ENCODE peak calls at places on chromosomes 2 and 18, in eight cellular contexts. One of them, this sample, is unnamed.

GRCh38 chr18:46439037-46439436 is 218.0 kb downstream of the LOXHD1 start:
- DNase-seq in dermis blood vessel endothelial cell: no peak
- DNase-seq in right cardiac atrium: no peak
- DNase-seq in lung: no peak
- DNase-seq in RWPE1: no peak
- DNase-seq in cardiac fibroblast: no peak
- DNase-seq in SHP77 treated with DMSO at 0.1 percent for 48 hours: no peak
- DNase-seq in T-helper 2 cell: no peak
- DNase-seq in this sample: no peak

GRCh38 chr2:3450385-3451031 is 68.8 kb downstream of the ADI1 start:
- DNase-seq in lung: no peak
- DNase-seq in RWPE1: no peak
- DNase-seq in right cardiac atrium: no peak
- DNase-seq in cardiac fibroblast: no peak
- DNase-seq in SHP77 treated with DMSO at 0.1 percent for 48 hours: no peak
- DNase-seq in dermis blood vessel endothelial cell: no peak
- DNase-seq in T-helper 2 cell: no peak
- DNase-seq in this sample: no peak

GRCh38 chr2:86808315-86809161 is 17.8 kb upstream of the CD8A start:
- DNase-seq in right cardiac atrium: peak
- DNase-seq in cardiac fibroblast: peak
- DNase-seq in RWPE1: peak
- DNase-seq in dermis blood vessel endothelial cell: peak
- DNase-seq in SHP77 treated with DMSO at 0.1 percent for 48 hours: peak
- DNase-seq in lung: peak
- DNase-seq in T-helper 2 cell: peak
- DNase-seq in this sample: peak

GRCh38 chr2:41998789-41999470 is 48.9 kb upstream of the PKDCC start:
- DNase-seq in RWPE1: no peak
- DNase-seq in T-helper 2 cell: no peak
- DNase-seq in cardiac fibroblast: peak
- DNase-seq in SHP77 treated with DMSO at 0.1 percent for 48 hours: no peak
- DNase-seq in dermis blood vessel endothelial cell: no peak
- DNase-seq in right cardiac atrium: peak
- DNase-seq in lung: no peak
- DNase-seq in this sample: peak

GRCh38 chr2:34204560-34204959 is 605.5 kb upstream of the FAM98A start:
- DNase-seq in T-helper 2 cell: no peak
- DNase-seq in RWPE1: no peak
- DNase-seq in dermis blood vessel endothelial cell: no peak
- DNase-seq in SHP77 treated with DMSO at 0.1 percent for 48 hours: no peak
- DNase-seq in cardiac fibroblast: no peak
- DNase-seq in right cardiac atrium: no peak
- DNase-seq in lung: no peak
- DNase-seq in this sample: no peak

GRCh38 chr2:178241852-178242551 is 47.7 kb downstream of the OSBPL6 start:
- DNase-seq in cardiac fibroblast: peak
- DNase-seq in T-helper 2 cell: no peak
- DNase-seq in lung: peak
- DNase-seq in SHP77 treated with DMSO at 0.1 percent for 48 hours: peak
- DNase-seq in RWPE1: peak
- DNase-seq in right cardiac atrium: peak
- DNase-seq in dermis blood vessel endothelial cell: peak
- DNase-seq in this sample: peak

GRCh38 chr2:112147382-112147781 is 9.2 kb downstream of the FBLN7 start:
- DNase-seq in cardiac fibroblast: peak
- DNase-seq in lung: no peak
- DNase-seq in SHP77 treated with DMSO at 0.1 percent for 48 hours: no peak
- DNase-seq in RWPE1: no peak
- DNase-seq in T-helper 2 cell: no peak
- DNase-seq in dermis blood vessel endothelial cell: no peak
- DNase-seq in right cardiac atrium: peak
- DNase-seq in this sample: no peak

GRCh38 chr18:46916551-46917107 is 678 bp downstream of the PIAS2 start:
- DNase-seq in right cardiac atrium: no peak
- DNase-seq in SHP77 treated with DMSO at 0.1 percent for 48 hours: no peak
- DNase-seq in cardiac fibroblast: peak
- DNase-seq in RWPE1: peak
- DNase-seq in T-helper 2 cell: no peak
- DNase-seq in dermis blood vessel endothelial cell: peak
- DNase-seq in lung: no peak
- DNase-seq in this sample: no peak

GRCh38 chr2:47041891-47042684 is 113.0 kb downstream of the STPG4 start:
- DNase-seq in SHP77 treated with DMSO at 0.1 percent for 48 hours: no peak
- DNase-seq in cardiac fibroblast: no peak
- DNase-seq in dermis blood vessel endothelial cell: no peak
- DNase-seq in right cardiac atrium: peak
- DNase-seq in lung: no peak
- DNase-seq in T-helper 2 cell: no peak
- DNase-seq in RWPE1: no peak
- DNase-seq in this sample: no peak

GRCh38 chr18:59357928-59358327 is 1.1 kb downstream of the LMAN1 start:
- DNase-seq in right cardiac atrium: no peak
- DNase-seq in RWPE1: peak
- DNase-seq in T-helper 2 cell: no peak
- DNase-seq in cardiac fibroblast: peak
- DNase-seq in lung: no peak
- DNase-seq in dermis blood vessel endothelial cell: peak
- DNase-seq in SHP77 treated with DMSO at 0.1 percent for 48 hours: no peak
- DNase-seq in this sample: no peak

GRCh38 chr2:53202063-53202462 is 565.5 kb upstream of the CHAC2 start:
- DNase-seq in RWPE1: peak
- DNase-seq in T-helper 2 cell: no peak
- DNase-seq in SHP77 treated with DMSO at 0.1 percent for 48 hours: peak
- DNase-seq in dermis blood vessel endothelial cell: no peak
- DNase-seq in lung: peak
- DNase-seq in cardiac fibroblast: peak
- DNase-seq in right cardiac atrium: no peak
- DNase-seq in this sample: peak

GRCh38 chr2:200469708-200470600 is 39.9 kb downstream of the KCTD18 start:
- DNase-seq in T-helper 2 cell: no peak
- DNase-seq in SHP77 treated with DMSO at 0.1 percent for 48 hours: no peak
- DNase-seq in RWPE1: no peak
- DNase-seq in right cardiac atrium: peak
- DNase-seq in cardiac fibroblast: peak
- DNase-seq in dermis blood vessel endothelial cell: no peak
- DNase-seq in lung: no peak
- DNase-seq in this sample: no peak

GRCh38 chr2:148989882-148990493 is 48.5 kb upstream of the LYPD6B start:
- DNase-seq in lung: peak
- DNase-seq in T-helper 2 cell: no peak
- DNase-seq in RWPE1: peak
- DNase-seq in right cardiac atrium: no peak
- DNase-seq in cardiac fibroblast: peak
- DNase-seq in dermis blood vessel endothelial cell: peak
- DNase-seq in SHP77 treated with DMSO at 0.1 percent for 48 hours: no peak
- DNase-seq in this sample: peak

GRCh38 chr2:128187032-128187654 is 96.1 kb downstream of the UGGT1 start:
- DNase-seq in SHP77 treated with DMSO at 0.1 percent for 48 hours: no peak
- DNase-seq in cardiac fibroblast: peak
- DNase-seq in T-helper 2 cell: no peak
- DNase-seq in right cardiac atrium: peak
- DNase-seq in RWPE1: no peak
- DNase-seq in lung: no peak
- DNase-seq in dermis blood vessel endothelial cell: peak
- DNase-seq in this sample: no peak

GRCh38 chr2:106034325-106034724 is 159.8 kb downstream of the UXS1 start:
- DNase-seq in SHP77 treated with DMSO at 0.1 percent for 48 hours: no peak
- DNase-seq in right cardiac atrium: no peak
- DNase-seq in dermis blood vessel endothelial cell: no peak
- DNase-seq in cardiac fibroblast: no peak
- DNase-seq in T-helper 2 cell: no peak
- DNase-seq in lung: no peak
- DNase-seq in RWPE1: no peak
- DNase-seq in this sample: no peak

GRCh38 chr2:161238559-161239415 is 69.4 kb upstream of the PSMD14 start:
- DNase-seq in dermis blood vessel endothelial cell: peak
- DNase-seq in T-helper 2 cell: peak
- DNase-seq in right cardiac atrium: peak
- DNase-seq in cardiac fibroblast: peak
- DNase-seq in lung: peak
- DNase-seq in SHP77 treated with DMSO at 0.1 percent for 48 hours: no peak
- DNase-seq in RWPE1: peak
- DNase-seq in this sample: no peak

GRCh38 chr2:109285244-109285651 is 156.2 kb downstream of the SH3RF3 start:
- DNase-seq in dermis blood vessel endothelial cell: no peak
- DNase-seq in RWPE1: no peak
- DNase-seq in cardiac fibroblast: peak
- DNase-seq in SHP77 treated with DMSO at 0.1 percent for 48 hours: no peak
- DNase-seq in right cardiac atrium: no peak
- DNase-seq in T-helper 2 cell: no peak
- DNase-seq in lung: no peak
- DNase-seq in this sample: no peak

GRCh38 chr2:112195167-112195766 is 57.1 kb downstream of the FBLN7 start:
- DNase-seq in right cardiac atrium: no peak
- DNase-seq in lung: no peak
- DNase-seq in cardiac fibroblast: no peak
- DNase-seq in SHP77 treated with DMSO at 0.1 percent for 48 hours: no peak
- DNase-seq in RWPE1: no peak
- DNase-seq in T-helper 2 cell: no peak
- DNase-seq in dermis blood vessel endothelial cell: no peak
- DNase-seq in this sample: no peak

GRCh38 chr2:29334723-29335122 is 219.5 kb downstream of the CLIP4 start:
- DNase-seq in SHP77 treated with DMSO at 0.1 percent for 48 hours: no peak
- DNase-seq in dermis blood vessel endothelial cell: no peak
- DNase-seq in cardiac fibroblast: no peak
- DNase-seq in T-helper 2 cell: no peak
- DNase-seq in right cardiac atrium: no peak
- DNase-seq in RWPE1: no peak
- DNase-seq in lung: no peak
- DNase-seq in this sample: no peak

GRCh38 chr2:146982393-146982846 is 862.4 kb upstream of the ACVR2A start:
- DNase-seq in T-helper 2 cell: no peak
- DNase-seq in SHP77 treated with DMSO at 0.1 percent for 48 hours: no peak
- DNase-seq in right cardiac atrium: peak
- DNase-seq in cardiac fibroblast: peak
- DNase-seq in RWPE1: peak
- DNase-seq in dermis blood vessel endothelial cell: no peak
- DNase-seq in lung: peak
- DNase-seq in this sample: no peak

GRCh38 chr18:3297025-3297984 is 35.4 kb downstream of the MYL12B start:
- DNase-seq in T-helper 2 cell: peak
- DNase-seq in right cardiac atrium: peak
- DNase-seq in SHP77 treated with DMSO at 0.1 percent for 48 hours: peak
- DNase-seq in RWPE1: peak
- DNase-seq in lung: peak
- DNase-seq in cardiac fibroblast: peak
- DNase-seq in dermis blood vessel endothelial cell: peak
- DNase-seq in this sample: peak

GRCh38 chr2:33069894-33070651 is 123.3 kb downstream of the LTBP1 start:
- DNase-seq in right cardiac atrium: peak
- DNase-seq in SHP77 treated with DMSO at 0.1 percent for 48 hours: no peak
- DNase-seq in T-helper 2 cell: no peak
- DNase-seq in RWPE1: peak
- DNase-seq in dermis blood vessel endothelial cell: peak
- DNase-seq in cardiac fibroblast: peak
- DNase-seq in lung: no peak
- DNase-seq in this sample: peak

GRCh38 chr2:205775091-205775876 is 93.0 kb downstream of the NRP2 start:
- DNase-seq in T-helper 2 cell: no peak
- DNase-seq in lung: no peak
- DNase-seq in dermis blood vessel endothelial cell: peak
- DNase-seq in right cardiac atrium: no peak
- DNase-seq in cardiac fibroblast: peak
- DNase-seq in RWPE1: peak
- DNase-seq in SHP77 treated with DMSO at 0.1 percent for 48 hours: peak
- DNase-seq in this sample: no peak

GRCh38 chr2:188940171-188940570 is 34.0 kb upstream of the COL3A1 start:
- DNase-seq in cardiac fibroblast: peak
- DNase-seq in right cardiac atrium: no peak
- DNase-seq in dermis blood vessel endothelial cell: peak
- DNase-seq in SHP77 treated with DMSO at 0.1 percent for 48 hours: no peak
- DNase-seq in T-helper 2 cell: no peak
- DNase-seq in lung: no peak
- DNase-seq in RWPE1: no peak
- DNase-seq in this sample: no peak

GRCh38 chr2:39772086-39772811 is 6.8 kb downstream of the THUMPD2 start:
- DNase-seq in T-helper 2 cell: no peak
- DNase-seq in dermis blood vessel endothelial cell: peak
- DNase-seq in lung: no peak
- DNase-seq in right cardiac atrium: no peak
- DNase-seq in RWPE1: peak
- DNase-seq in SHP77 treated with DMSO at 0.1 percent for 48 hours: no peak
- DNase-seq in cardiac fibroblast: peak
- DNase-seq in this sample: peak

GRCh38 chr2:227818569-227819397 is 5.1 kb downstream of the CCL20 start:
- DNase-seq in SHP77 treated with DMSO at 0.1 percent for 48 hours: no peak
- DNase-seq in RWPE1: peak
- DNase-seq in cardiac fibroblast: peak
- DNase-seq in T-helper 2 cell: peak
- DNase-seq in lung: peak
- DNase-seq in dermis blood vessel endothelial cell: no peak
- DNase-seq in right cardiac atrium: peak
- DNase-seq in this sample: peak

GRCh38 chr2:106581755-106582430 is 94.7 kb downstream of the CD8B2 start:
- DNase-seq in lung: no peak
- DNase-seq in RWPE1: peak
- DNase-seq in dermis blood vessel endothelial cell: peak
- DNase-seq in SHP77 treated with DMSO at 0.1 percent for 48 hours: no peak
- DNase-seq in T-helper 2 cell: peak
- DNase-seq in cardiac fibroblast: peak
- DNase-seq in right cardiac atrium: peak
- DNase-seq in this sample: no peak

GRCh38 chr2:128310094-128310716 is 8.5 kb downstream of the HS6ST1 start:
- DNase-seq in SHP77 treated with DMSO at 0.1 percent for 48 hours: peak
- DNase-seq in right cardiac atrium: no peak
- DNase-seq in dermis blood vessel endothelial cell: no peak
- DNase-seq in lung: no peak
- DNase-seq in RWPE1: no peak
- DNase-seq in T-helper 2 cell: no peak
- DNase-seq in cardiac fibroblast: no peak
- DNase-seq in this sample: no peak

GRCh38 chr2:37306024-37306423 is 18.6 kb downstream of the PRKD3 start:
- DNase-seq in cardiac fibroblast: no peak
- DNase-seq in RWPE1: no peak
- DNase-seq in T-helper 2 cell: no peak
- DNase-seq in right cardiac atrium: no peak
- DNase-seq in dermis blood vessel endothelial cell: peak
- DNase-seq in lung: no peak
- DNase-seq in SHP77 treated with DMSO at 0.1 percent for 48 hours: no peak
- DNase-seq in this sample: no peak

GRCh38 chr2:138113871-138114525 is 149.7 kb downstream of the HNMT start:
- DNase-seq in T-helper 2 cell: no peak
- DNase-seq in lung: no peak
- DNase-seq in right cardiac atrium: no peak
- DNase-seq in cardiac fibroblast: peak
- DNase-seq in RWPE1: no peak
- DNase-seq in dermis blood vessel endothelial cell: no peak
- DNase-seq in SHP77 treated with DMSO at 0.1 percent for 48 hours: no peak
- DNase-seq in this sample: no peak

GRCh38 chr2:98419977-98420725 is 24.5 kb upstream of the INPP4A start:
- DNase-seq in T-helper 2 cell: no peak
- DNase-seq in cardiac fibroblast: peak
- DNase-seq in right cardiac atrium: no peak
- DNase-seq in lung: no peak
- DNase-seq in SHP77 treated with DMSO at 0.1 percent for 48 hours: no peak
- DNase-seq in RWPE1: no peak
- DNase-seq in dermis blood vessel endothelial cell: peak
- DNase-seq in this sample: no peak

GRCh38 chr2:83370419-83370762 is 1088.7 kb downstream of the SUCLG1 start:
- DNase-seq in T-helper 2 cell: no peak
- DNase-seq in right cardiac atrium: no peak
- DNase-seq in RWPE1: no peak
- DNase-seq in cardiac fibroblast: no peak
- DNase-seq in SHP77 treated with DMSO at 0.1 percent for 48 hours: no peak
- DNase-seq in dermis blood vessel endothelial cell: no peak
- DNase-seq in lung: no peak
- DNase-seq in this sample: no peak

GRCh38 chr2:166375736-166376487 is at the start of gene SCN9A:
- DNase-seq in right cardiac atrium: peak
- DNase-seq in T-helper 2 cell: no peak
- DNase-seq in cardiac fibroblast: peak
- DNase-seq in dermis blood vessel endothelial cell: peak
- DNase-seq in lung: peak
- DNase-seq in SHP77 treated with DMSO at 0.1 percent for 48 hours: peak
- DNase-seq in RWPE1: peak
- DNase-seq in this sample: peak

GRCh38 chr2:53826587-53827397 is 33.0 kb downstream of the GPR75 start:
- DNase-seq in T-helper 2 cell: no peak
- DNase-seq in right cardiac atrium: no peak
- DNase-seq in lung: no peak
- DNase-seq in SHP77 treated with DMSO at 0.1 percent for 48 hours: no peak
- DNase-seq in RWPE1: no peak
- DNase-seq in dermis blood vessel endothelial cell: no peak
- DNase-seq in cardiac fibroblast: peak
- DNase-seq in this sample: no peak

This sample was measured in PC-9.